ENCODE peak calls at places on chromosomes 7 and 10, in six cellular contexts. One of them, this sample, is unnamed.

GRCh38 chr10:58023341-58024073 is 244.2 kb downstream of the IPMK start:
- DNase-seq in uterus: no peak
- DNase-seq in heart right ventricle: no peak
- DNase-seq in fibroblast of the aortic adventitia: peak
- DNase-seq in GM12865: no peak
- DNase-seq in OCI-LY7: no peak
- DNase-seq in this sample: no peak

GRCh38 chr10:17961551-17962422 is 10.1 kb downstream of the SLC39A12 start:
- DNase-seq in uterus: no peak
- DNase-seq in heart right ventricle: no peak
- DNase-seq in fibroblast of the aortic adventitia: peak
- DNase-seq in GM12865: no peak
- DNase-seq in OCI-LY7: no peak
- DNase-seq in this sample: no peak

GRCh38 chr7:111362660-111363059 is 199.6 kb downstream of the IMMP2L start:
- DNase-seq in uterus: no peak
- DNase-seq in heart right ventricle: no peak
- DNase-seq in fibroblast of the aortic adventitia: peak
- DNase-seq in GM12865: no peak
- DNase-seq in OCI-LY7: no peak
- DNase-seq in this sample: no peak

GRCh38 chr7:33062023-33062781 is at the start of gene NT5C3A:
- DNase-seq in uterus: no peak
- DNase-seq in heart right ventricle: peak
- DNase-seq in fibroblast of the aortic adventitia: peak
- DNase-seq in GM12865: peak
- DNase-seq in OCI-LY7: peak
- DNase-seq in this sample: peak

GRCh38 chr7:30430777-30431176 is 47.8 kb downstream of the NOD1 start:
- DNase-seq in uterus: no peak
- DNase-seq in heart right ventricle: no peak
- DNase-seq in fibroblast of the aortic adventitia: no peak
- DNase-seq in GM12865: no peak
- DNase-seq in OCI-LY7: peak
- DNase-seq in this sample: no peak

GRCh38 chr10:21292763-21293517 is 232.5 kb downstream of the SKIDA1 start:
- DNase-seq in uterus: peak
- DNase-seq in heart right ventricle: peak
- DNase-seq in fibroblast of the aortic adventitia: peak
- DNase-seq in GM12865: no peak
- DNase-seq in OCI-LY7: no peak
- DNase-seq in this sample: no peak

GRCh38 chr10:14397069-14397468 is 66.3 kb upstream of the FRMD4A start:
- DNase-seq in uterus: peak
- DNase-seq in heart right ventricle: peak
- DNase-seq in fibroblast of the aortic adventitia: peak
- DNase-seq in GM12865: no peak
- DNase-seq in OCI-LY7: no peak
- DNase-seq in this sample: no peak

GRCh38 chr10:46524471-46525176 is 31.8 kb downstream of the GPRIN2 start:
- DNase-seq in uterus: peak
- DNase-seq in heart right ventricle: no peak
- DNase-seq in fibroblast of the aortic adventitia: peak
- DNase-seq in GM12865: no peak
- DNase-seq in OCI-LY7: no peak
- DNase-seq in this sample: no peak

GRCh38 chr10:76937056-76937665 is 700.4 kb downstream of the KCNMA1 start:
- DNase-seq in uterus: no peak
- DNase-seq in heart right ventricle: no peak
- DNase-seq in fibroblast of the aortic adventitia: peak
- DNase-seq in GM12865: no peak
- DNase-seq in OCI-LY7: no peak
- DNase-seq in this sample: no peak

GRCh38 chr10:6035926-6036575 is 26.1 kb downstream of the IL2RA start:
- DNase-seq in uterus: no peak
- DNase-seq in heart right ventricle: peak
- DNase-seq in fibroblast of the aortic adventitia: no peak
- DNase-seq in GM12865: no peak
- DNase-seq in OCI-LY7: no peak
- DNase-seq in this sample: peak

GRCh38 chr10:6035101-6035834 is 26.9 kb downstream of the IL2RA start:
- DNase-seq in uterus: no peak
- DNase-seq in heart right ventricle: peak
- DNase-seq in fibroblast of the aortic adventitia: no peak
- DNase-seq in GM12865: no peak
- DNase-seq in OCI-LY7: no peak
- DNase-seq in this sample: no peak

GRCh38 chr10:6037975-6038624 is 24.1 kb downstream of the IL2RA start:
- DNase-seq in uterus: no peak
- DNase-seq in heart right ventricle: peak
- DNase-seq in fibroblast of the aortic adventitia: no peak
- DNase-seq in GM12865: no peak
- DNase-seq in OCI-LY7: no peak
- DNase-seq in this sample: no peak

GRCh38 chr10:6037422-6037821 is 24.7 kb downstream of the IL2RA start:
- DNase-seq in uterus: no peak
- DNase-seq in heart right ventricle: peak
- DNase-seq in fibroblast of the aortic adventitia: no peak
- DNase-seq in GM12865: no peak
- DNase-seq in OCI-LY7: peak
- DNase-seq in this sample: peak

GRCh38 chr10:6036861-6037321 is 25.3 kb downstream of the IL2RA start:
- DNase-seq in uterus: no peak
- DNase-seq in heart right ventricle: peak
- DNase-seq in fibroblast of the aortic adventitia: no peak
- DNase-seq in GM12865: no peak
- DNase-seq in OCI-LY7: peak
- DNase-seq in this sample: peak
- TF ChIP-seq CTCF in uterus: no peak
- TF ChIP-seq CTCF in heart right ventricle: no peak
- TF ChIP-seq CTCF in fibroblast of the aortic adventitia: no peak
- TF ChIP-seq CTCF in GM12865: no peak
- TF ChIP-seq CTCF in OCI-LY7: no peak
- TF ChIP-seq CTCF in this sample: no peak

GRCh38 chr7:108096996-108097395 is 33.2 kb downstream of the LAMB4 start:
- DNase-seq in uterus: no peak
- DNase-seq in heart right ventricle: no peak
- DNase-seq in fibroblast of the aortic adventitia: no peak
- DNase-seq in GM12865: no peak
- DNase-seq in OCI-LY7: no peak
- DNase-seq in this sample: no peak
- TF ChIP-seq CTCF in uterus: no peak
- TF ChIP-seq CTCF in heart right ventricle: no peak
- TF ChIP-seq CTCF in fibroblast of the aortic adventitia: no peak
- TF ChIP-seq CTCF in GM12865: no peak
- TF ChIP-seq CTCF in OCI-LY7: no peak
- TF ChIP-seq CTCF in this sample: no peak

GRCh38 chr10:63987212-63987611 is 466.0 kb downstream of the REEP3 start:
- DNase-seq in uterus: no peak
- DNase-seq in heart right ventricle: no peak
- DNase-seq in fibroblast of the aortic adventitia: no peak
- DNase-seq in GM12865: no peak
- DNase-seq in OCI-LY7: no peak
- DNase-seq in this sample: no peak
- TF ChIP-seq CTCF in uterus: no peak
- TF ChIP-seq CTCF in heart right ventricle: no peak
- TF ChIP-seq CTCF in fibroblast of the aortic adventitia: no peak
- TF ChIP-seq CTCF in GM12865: no peak
- TF ChIP-seq CTCF in OCI-LY7: peak
- TF ChIP-seq CTCF in this sample: no peak

DNA sequence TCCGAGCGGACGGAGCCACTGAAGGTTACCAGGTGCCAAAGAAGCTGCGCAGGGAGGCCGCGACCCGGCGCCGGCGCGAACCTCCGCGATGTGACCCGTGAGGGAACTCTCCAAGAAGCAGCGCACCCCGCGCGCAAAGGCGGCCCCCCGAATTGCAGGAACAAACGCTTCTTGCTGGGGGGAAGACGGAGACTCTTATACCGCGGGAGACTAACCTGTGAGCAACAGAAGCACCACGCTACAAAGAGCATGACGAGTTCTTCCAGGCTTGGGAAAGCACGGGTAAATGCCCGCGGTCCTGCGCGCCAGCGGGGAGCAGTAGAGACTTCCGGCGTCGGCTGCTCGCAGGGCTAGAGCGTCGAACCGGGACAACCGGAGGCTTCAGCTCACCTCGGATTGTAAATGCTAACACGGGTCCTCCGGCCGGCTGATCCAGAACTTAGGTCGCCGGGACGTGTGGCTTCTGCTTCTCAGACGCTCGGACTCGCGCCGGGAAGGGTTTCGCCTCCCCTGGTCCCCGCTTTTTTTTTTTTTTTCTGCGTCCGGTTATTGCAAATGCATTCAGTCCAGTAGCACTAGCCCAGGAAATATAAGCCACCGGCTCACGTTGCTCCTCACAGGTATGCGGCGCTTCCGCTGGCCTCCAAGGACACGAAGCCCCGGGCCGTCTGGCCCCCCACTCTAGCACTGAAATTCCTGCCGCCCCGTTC is at the start of gene COA1:
- DNase-seq in uterus: peak
- DNase-seq in heart right ventricle: peak
- DNase-seq in fibroblast of the aortic adventitia: peak
- DNase-seq in GM12865: peak
- DNase-seq in OCI-LY7: peak
- DNase-seq in this sample: peak
- TF ChIP-seq CTCF in uterus: no peak
- TF ChIP-seq CTCF in heart right ventricle: no peak
- TF ChIP-seq CTCF in fibroblast of the aortic adventitia: peak
- TF ChIP-seq CTCF in GM12865: peak
- TF ChIP-seq CTCF in OCI-LY7: peak
- TF ChIP-seq CTCF in this sample: no peak

GRCh38 chr10:29535778-29536459 is 98.9 kb downstream of the SVIL start:
- DNase-seq in uterus: no peak
- DNase-seq in heart right ventricle: no peak
- DNase-seq in fibroblast of the aortic adventitia: no peak
- DNase-seq in GM12865: no peak
- DNase-seq in OCI-LY7: no peak
- DNase-seq in this sample: no peak
- TF ChIP-seq CTCF in uterus: no peak
- TF ChIP-seq CTCF in heart right ventricle: no peak
- TF ChIP-seq CTCF in fibroblast of the aortic adventitia: no peak
- TF ChIP-seq CTCF in GM12865: no peak
- TF ChIP-seq CTCF in OCI-LY7: peak
- TF ChIP-seq CTCF in this sample: no peak

GRCh38 chr7:17732083-17732482 is 208.2 kb downstream of the SNX13 start:
- DNase-seq in uterus: no peak
- DNase-seq in heart right ventricle: no peak
- DNase-seq in fibroblast of the aortic adventitia: no peak
- DNase-seq in GM12865: no peak
- DNase-seq in OCI-LY7: no peak
- DNase-seq in this sample: no peak
- TF ChIP-seq CTCF in uterus: no peak
- TF ChIP-seq CTCF in heart right ventricle: no peak
- TF ChIP-seq CTCF in fibroblast of the aortic adventitia: no peak
- TF ChIP-seq CTCF in GM12865: no peak
- TF ChIP-seq CTCF in OCI-LY7: no peak
- TF ChIP-seq CTCF in this sample: no peak

GRCh38 chr7:50400114-50400513 is 50.0 kb downstream of the FIGNL1 start:
- DNase-seq in uterus: no peak
- DNase-seq in heart right ventricle: no peak
- DNase-seq in fibroblast of the aortic adventitia: no peak
- DNase-seq in GM12865: no peak
- DNase-seq in OCI-LY7: no peak
- DNase-seq in this sample: no peak

GRCh38 chr7:50405246-50405645 is 44.9 kb downstream of the FIGNL1 start:
- DNase-seq in uterus: no peak
- DNase-seq in heart right ventricle: no peak
- DNase-seq in fibroblast of the aortic adventitia: no peak
- DNase-seq in GM12865: peak
- DNase-seq in OCI-LY7: no peak
- DNase-seq in this sample: no peak

GRCh38 chr7:50406935-50407334 is 43.2 kb downstream of the FIGNL1 start:
- DNase-seq in uterus: no peak
- DNase-seq in heart right ventricle: no peak
- DNase-seq in fibroblast of the aortic adventitia: no peak
- DNase-seq in GM12865: no peak
- DNase-seq in OCI-LY7: no peak
- DNase-seq in this sample: peak

GRCh38 chr7:50399635-50400034 is 50.5 kb downstream of the FIGNL1 start:
- DNase-seq in uterus: no peak
- DNase-seq in heart right ventricle: no peak
- DNase-seq in fibroblast of the aortic adventitia: no peak
- DNase-seq in GM12865: no peak
- DNase-seq in OCI-LY7: no peak
- DNase-seq in this sample: no peak

GRCh38 chr7:50404392-50404791 is 45.8 kb downstream of the FIGNL1 start:
- DNase-seq in uterus: no peak
- DNase-seq in heart right ventricle: no peak
- DNase-seq in fibroblast of the aortic adventitia: no peak
- DNase-seq in GM12865: no peak
- DNase-seq in OCI-LY7: no peak
- DNase-seq in this sample: no peak
- TF ChIP-seq CTCF in uterus: no peak
- TF ChIP-seq CTCF in heart right ventricle: no peak
- TF ChIP-seq CTCF in fibroblast of the aortic adventitia: no peak
- TF ChIP-seq CTCF in GM12865: peak
- TF ChIP-seq CTCF in OCI-LY7: peak
- TF ChIP-seq CTCF in this sample: no peak